ENCODE peak calls at places on chromosome 11, in seven cellular contexts. W is OCI-LY7; D is CD8-positive, alpha-beta T cell; Y is Caco-2; Z is prostate gland; G is transverse colon; J is gastrocnemius medialis. R is an unnamed sample.

GRCh38 chr11:132131051-132131450 is 760.6 kb downstream of the NTM start:
- DNase-seq in Y (no peak), D (no peak), J (no peak), G (no peak), Z (no peak), W (no peak), R (no peak)

GRCh38 chr11:44006882-44007495 is 40.8 kb upstream of the ACCSL start:
- DNase-seq in J (peak; percentile 21), G (no peak), Z (no peak), D (no peak), Y (peak; percentile 29), W (no peak), R (no peak)

GRCh38 chr11:65903068-65903481 is 2.9 kb upstream of the FOSL1 start:
- DNase-seq in J (no peak), G (no peak), D (no peak), Y (peak; percentile 78), Z (no peak), W (no peak), R (peak; percentile 69)

GRCh38 chr11:46202149-46202548 is 75.3 kb upstream of the CREB3L1 start:
- DNase-seq in J (no peak), D (no peak), G (no peak), Z (no peak), W (no peak), Y (no peak), R (no peak)

GRCh38 chr11:126547161-126547560 is 191.7 kb downstream of the ST3GAL4 start:
- DNase-seq in Y (no peak), G (no peak), Z (no peak), D (no peak), W (no peak), J (no peak), R (peak; percentile 35)

GRCh38 chr11:64476866-64477265 is 114.2 kb upstream of the SLC22A12 start:
- DNase-seq in G (no peak), Y (no peak), W (no peak), J (no peak), Z (no peak), D (no peak), R (no peak)

GRCh38 chr11:73292481-73292880 is 15.6 kb upstream of the ARHGEF17 start:
- DNase-seq in J (no peak), W (no peak), D (no peak), Z (no peak), G (no peak), Y (no peak), R (peak; percentile 56)

GRCh38 chr11:8359521-8359920 is 95.8 kb upstream of the LMO1 start:
- DNase-seq in Z (no peak), J (no peak), W (no peak), G (no peak), Y (no peak), D (no peak), R (no peak)

GRCh38 chr11:78801161-78801884 is 226.7 kb upstream of the NARS2 start:
- DNase-seq in Z (peak; percentile 87), W (no peak), J (peak; percentile 44), D (no peak), Y (no peak), G (peak; percentile 37), R (peak; percentile 91)

GRCh38 chr11:104873252-104873651 is 25.0 kb downstream of the CASP12 start:
- DNase-seq in G (no peak), Y (no peak), Z (no peak), D (no peak), J (no peak), W (peak; percentile 7), R (no peak)

GRCh38 chr11:47336595-47336994 is 15.9 kb downstream of the MYBPC3 start:
- DNase-seq in Z (no peak), G (no peak), W (no peak), J (no peak), Y (no peak), D (no peak), R (no peak)

GRCh38 chr11:68300076-68300830 is 12.1 kb upstream of the LRP5 start:
- DNase-seq in G (no peak), D (no peak), W (no peak), Z (no peak), Y (no peak), J (no peak), R (no peak)

GRCh38 chr11:95453616-95454118 is 222.7 kb upstream of the SESN3 start:
- DNase-seq in Z (peak; percentile 89), D (no peak), Y (no peak), W (no peak), J (no peak), G (no peak), R (no peak)

GRCh38 chr11:17488563-17488962 is 11.9 kb upstream of the ABCC8 start:
- DNase-seq in G (no peak), Z (no peak), W (no peak), Y (no peak), D (no peak), J (no peak), R (no peak)

GRCh38 chr11:60785806-60786361 is 751 bp downstream of the MS4A10 start:
- DNase-seq in Z (no peak), G (no peak), J (no peak), W (no peak), Y (no peak), D (no peak), R (no peak)

GRCh38 chr11:130859896-130860295 is 56.4 kb downstream of the SNX19 start:
- DNase-seq in D (no peak), Z (no peak), J (no peak), W (no peak), Y (no peak), G (no peak), R (no peak)

GRCh38 chr11:79092791-79093313 is 348.0 kb downstream of the TENM4 start:
- DNase-seq in Z (peak; percentile 17), D (no peak), J (peak; percentile 66), Y (no peak), W (peak; percentile 5), G (no peak), R (no peak)

GRCh38 chr11:73388241-73389133 is 12.3 kb downstream of the RELT start:
- DNase-seq in J (peak; percentile 51), Z (no peak), Y (no peak), W (no peak), G (peak; percentile 36), D (no peak), R (no peak)

GRCh38 chr11:8225589-8226036 is 38.1 kb downstream of the LMO1 start:
- DNase-seq in Z (peak; percentile 63), Y (peak; percentile 69), J (peak; percentile 62), W (peak; percentile 56), D (peak; percentile 55), G (peak; percentile 73), R (peak; percentile 72)

GRCh38 chr11:14567064-14567651 is 47.0 kb upstream of the PSMA1 start:
- DNase-seq in G (no peak), Z (no peak), D (no peak), W (no peak), J (no peak), Y (no peak), R (no peak)
- H3K4me1 ChIP-seq in G (no peaks in the 10 kb centered on the region), Z (no peaks in the 10 kb centered on the region), D (peaks cover 35% of the 10 kb centered on the region), W (no peaks in the 10 kb centered on the region), J (no peaks in the 10 kb centered on the region), Y (peaks cover 17% of the 10 kb centered on the region), R (no peaks in the 10 kb centered on the region)

GRCh38 chr11:1509626-1510255 is 23.2 kb upstream of the MOB2 start:
- DNase-seq in D (no peak), W (no peak), Y (no peak), J (no peak), G (no peak), Z (no peak), R (no peak)
- H3K4me1 ChIP-seq in D (peaks cover 39% of the 10 kb centered on the region), W (peaks cover 17% of the 10 kb centered on the region), Y (no peaks in the 10 kb centered on the region), J (peaks cover 60% of the 10 kb centered on the region), G (peaks cover 21% of the 10 kb centered on the region), Z (peaks cover 16% of the 10 kb centered on the region), R (peaks cover 14% of the 10 kb centered on the region)

GRCh38 chr11:125165111-125165663 is 636 bp downstream of the PKNOX2 start:
- DNase-seq in Y (peak; percentile 40), D (no peak), Z (no peak), J (peak; percentile 46), G (no peak), W (no peak), R (peak; percentile 66)
- H3K4me1 ChIP-seq in Y (peaks cover 5% of the 10 kb centered on the region), D (peaks cover 18% of the 10 kb centered on the region), Z (peaks cover 14% of the 10 kb centered on the region), J (peaks cover 38% of the 10 kb centered on the region), G (peaks cover 22% of the 10 kb centered on the region), W (no peaks in the 10 kb centered on the region), R (peaks cover 53% of the 10 kb centered on the region)

GRCh38 chr11:118406599-118407166 is 5.3 kb downstream of the ATP5MG start:
- DNase-seq in W (no peak), G (peak; percentile 40), J (no peak), Z (no peak), Y (no peak), D (no peak), R (no peak)

GRCh38 chr11:118415051-118415738 is 13.8 kb downstream of the ATP5MG start:
- DNase-seq in Y (no peak), Z (no peak), W (no peak), G (no peak), J (no peak), D (no peak), R (no peak)

GRCh38 chr11:118411523-118411922 is 10.1 kb downstream of the ATP5MG start:
- DNase-seq in Y (no peak), Z (no peak), J (no peak), W (no peak), D (no peak), G (no peak), R (no peak)

GRCh38 chr11:118412921-118413320 is 11.5 kb downstream of the ATP5MG start:
- DNase-seq in W (no peak), J (no peak), G (no peak), Y (no peak), D (no peak), Z (no peak), R (no peak)

GRCh38 chr11:118410055-118410745 is 8.8 kb downstream of the ATP5MG start:
- DNase-seq in J (no peak), W (no peak), D (no peak), Y (no peak), G (no peak), Z (no peak), R (peak; percentile 75)
- H3K4me1 ChIP-seq in J (peaks cover 17% of the 10 kb centered on the region), W (no peaks in the 10 kb centered on the region), D (no peaks in the 10 kb centered on the region), Y (peaks cover 5% of the 10 kb centered on the region), G (no peaks in the 10 kb centered on the region), Z (no peaks in the 10 kb centered on the region), R (peaks cover 26% of the 10 kb centered on the region)

GRCh38 chr11:59614277-59615131 is 1.1 kb downstream of the OSBP start:
- DNase-seq in G (no peak), Z (peak; percentile 5), Y (no peak), J (no peak), W (peak; percentile 8), D (no peak), R (no peak)
- H3K4me1 ChIP-seq in G (peaks cover 33% of the 10 kb centered on the region), Z (peaks cover 8% of the 10 kb centered on the region), Y (peaks cover 29% of the 10 kb centered on the region), J (peaks cover 57% of the 10 kb centered on the region), W (peaks cover 38% of the 10 kb centered on the region), D (peaks cover 41% of the 10 kb centered on the region), R (peaks cover 38% of the 10 kb centered on the region)

GRCh38 chr11:128504489-128504888 is 82.9 kb downstream of the ETS1 start:
- DNase-seq in D (no peak), G (no peak), J (no peak), Y (no peak), W (no peak), Z (no peak), R (no peak)

GRCh38 chr11:128502736-128503135 is 84.6 kb downstream of the ETS1 start:
- DNase-seq in W (no peak), D (no peak), G (no peak), J (no peak), Z (no peak), Y (no peak), R (peak; percentile 92)

GRCh38 chr11:128505449-128506058 is 81.8 kb downstream of the ETS1 start:
- DNase-seq in D (no peak), W (no peak), G (no peak), J (no peak), Z (no peak), Y (no peak), R (no peak)

GRCh38 chr11:128501576-128502549 is 85.5 kb downstream of the ETS1 start:
- DNase-seq in Z (no peak), W (no peak), Y (no peak), D (no peak), J (peak; percentile 53), G (no peak), R (peak; percentile 91)

GRCh38 chr11:128503231-128503991 is 83.9 kb downstream of the ETS1 start:
- DNase-seq in J (no peak), Y (no peak), W (no peak), Z (no peak), D (no peak), G (no peak), R (peak; percentile 65)
- H3K4me1 ChIP-seq in J (peaks cover 91% of the 10 kb centered on the region), Y (no peaks in the 10 kb centered on the region), W (peaks cover 95% of the 10 kb centered on the region), Z (no peaks in the 10 kb centered on the region), D (peaks cover 98% of the 10 kb centered on the region), G (peaks cover 76% of the 10 kb centered on the region), R (peaks cover 11% of the 10 kb centered on the region)

R was measured in cardiac muscle cell.